ENCODE peak calls at places on chromosomes 7 and 10, in four cellular contexts. L is H7, C is brain microvascular endothelial cell, R is mammary epithelial cell. J is an unnamed sample. For H3K36me3, the result is how much of the 10 kb centered on the place peaks cover.

GRCh38 chr10:24850726-24851300 is 101.6 kb downstream of the PRTFDC1 start:
- DNase-seq in L (no peak), C (no peak), R (no peak), J (no peak)

GRCh38 chr10:5595591-5596590 is 70.5 kb downstream of the ASB13 start:
- DNase-seq in L (no peak), C (peak), R (peak), J (peak)

GRCh38 chr10:127117125-127117524 is 79.3 kb downstream of the INSYN2A start:
- DNase-seq in L (peak), C (peak), R (peak), J (peak)

GRCh38 chr10:7788640-7789335 is 811 bp downstream of the ATP5F1C start:
- DNase-seq in L (peak), C (no peak), R (peak), J (peak)

GRCh38 chr10:97150616-97151015 is 35.1 kb downstream of the SLIT1 start:
- DNase-seq in L (no peak), C (no peak), R (no peak), J (no peak)

GRCh38 chr10:104340692-104341091 is 2.4 kb upstream of the ITPRIP start:
- DNase-seq in L (peak), C (no peak), R (no peak), J (no peak)

GRCh38 chr7:114539575-114539974 is 125.0 kb downstream of the FOXP2 start:
- DNase-seq in L (no peak), C (peak), R (no peak), J (peak)

GRCh38 chr7:47611045-47611511 is 29.2 kb upstream of the TNS3 start:
- DNase-seq in L (no peak), C (no peak), R (no peak), J (no peak)

GRCh38 chr10:50885097-50885859 is at the start of gene A1CF:
- DNase-seq in L (no peak), C (no peak), R (no peak), J (no peak)

GRCh38 chr10:122550983-122551382 is 9.6 kb upstream of the DMBT1 start:
- DNase-seq in L (no peak), C (no peak), R (no peak), J (no peak)

GRCh38 chr10:89690027-89690426 is 11.4 kb upstream of the KIF20B start:
- DNase-seq in L (no peak), C (no peak), R (no peak), J (no peak)

DNA sequence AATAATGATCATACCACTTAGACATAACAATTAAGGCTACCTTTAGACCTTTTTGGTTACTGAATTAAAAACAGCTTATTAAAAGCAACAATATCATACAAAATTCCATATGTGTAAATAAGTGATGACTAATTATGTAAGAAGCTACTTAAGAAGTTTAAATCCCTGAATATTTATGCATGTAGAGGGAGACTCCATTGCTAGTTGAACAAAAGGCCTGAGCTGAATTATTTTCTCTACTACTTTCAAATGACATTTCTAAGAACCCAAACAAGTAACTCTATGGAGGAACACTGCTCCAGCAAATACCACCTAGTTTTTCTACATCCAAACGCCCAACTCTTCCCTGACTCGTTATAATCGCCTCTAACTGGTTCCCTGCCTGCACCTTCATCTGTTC is 31.5 kb downstream of the EPC1 start:
- DNase-seq in L (no peak), C (no peak), R (no peak), J (no peak)
- H3K4me3 ChIP-seq in L (no peak), C (no peak), R (no peak), J (no peak)

GRCh38 chr7:37196631-37197030 is 252.0 kb downstream of the ELMO1 start:
- DNase-seq in L (no peak), C (no peak), R (no peak), J (no peak)
- H3K36me3 ChIP-seq in L (under half), C (under half), R (under half), J (under half)

GRCh38 chr7:44145969-44146897 is 5.1 kb upstream of the MYL7 start:
- DNase-seq in L (peak), C (peak), R (no peak), J (peak)

GRCh38 chr7:44144426-44144967 is 3.4 kb upstream of the MYL7 start:
- DNase-seq in L (no peak), C (no peak), R (no peak), J (no peak)

GRCh38 chr7:44144968-44145418 is 3.9 kb upstream of the MYL7 start:
- DNase-seq in L (peak), C (no peak), R (no peak), J (no peak)

GRCh38 chr7:44147026-44147881 is 6.1 kb upstream of the MYL7 start:
- DNase-seq in L (peak), C (no peak), R (no peak), J (no peak)

GRCh38 chr7:44145419-44145968 is 4.4 kb upstream of the MYL7 start:
- DNase-seq in L (peak), C (no peak), R (no peak), J (no peak)
- H3K4me3 ChIP-seq in L (peak), C (peak), R (no peak), J (peak)

GRCh38 chr7:158741294-158741666 is 36.7 kb upstream of the NCAPG2 start:
- DNase-seq in L (no peak), C (no peak), R (no peak), J (no peak)

GRCh38 chr7:158744070-158744469 is 39.5 kb upstream of the NCAPG2 start:
- DNase-seq in L (no peak), C (no peak), R (no peak), J (no peak)

GRCh38 chr7:158743219-158743618 is 38.6 kb upstream of the NCAPG2 start:
- DNase-seq in L (peak), C (no peak), R (no peak), J (no peak)

GRCh38 chr7:158740657-158741293 is 36.2 kb upstream of the NCAPG2 start:
- DNase-seq in L (no peak), C (peak), R (no peak), J (peak)

GRCh38 chr7:158742065-158742821 is 37.6 kb upstream of the NCAPG2 start:
- DNase-seq in L (no peak), C (no peak), R (no peak), J (no peak)
- H3K36me3 ChIP-seq in L (under half), C (under half), R (under half), J (half or more)

GRCh38 chr10:83908506-83908905 is 230.8 kb upstream of the GHITM start:
- DNase-seq in L (no peak), C (no peak), R (no peak), J (no peak)
- H3K4me3 ChIP-seq in L (no peak), C (no peak), R (no peak), J (no peak)